ENCODE peak calls at places on chromosomes 12 and 14, in five cellular contexts. One of them, this sample, is unnamed.

GRCh38 chr14:99346470-99347080 is 74.6 kb upstream of the BCL11B start:
- DNase-seq in ELF-1: no peak
- DNase-seq in AG04450: no peak
- DNase-seq in stimulated activated CD8-positive, alpha-beta memory T cell treated with anti-CD3 and anti-CD28 coated beads, Interleukin-4, amount 100 ng/mL, for 48 hours: no peak
- DNase-seq in foreskin fibroblast: no peak
- DNase-seq in this sample: no peak

GRCh38 chr12:95182868-95183415 is 34.3 kb downstream of the FGD6 start:
- DNase-seq in ELF-1: no peak
- DNase-seq in AG04450: no peak
- DNase-seq in stimulated activated CD8-positive, alpha-beta memory T cell treated with anti-CD3 and anti-CD28 coated beads, Interleukin-4, amount 100 ng/mL, for 48 hours: no peak
- DNase-seq in foreskin fibroblast: peak
- DNase-seq in this sample: no peak

GRCh38 chr12:52847335-52848102 is 1.3 kb downstream of the KRT78 start:
- DNase-seq in ELF-1: no peak
- DNase-seq in AG04450: no peak
- DNase-seq in stimulated activated CD8-positive, alpha-beta memory T cell treated with anti-CD3 and anti-CD28 coated beads, Interleukin-4, amount 100 ng/mL, for 48 hours: no peak
- DNase-seq in foreskin fibroblast: no peak
- DNase-seq in this sample: no peak

GRCh38 chr12:110179291-110179690 is 55.1 kb downstream of the IFT81 start:
- DNase-seq in ELF-1: no peak
- DNase-seq in AG04450: no peak
- DNase-seq in stimulated activated CD8-positive, alpha-beta memory T cell treated with anti-CD3 and anti-CD28 coated beads, Interleukin-4, amount 100 ng/mL, for 48 hours: no peak
- DNase-seq in foreskin fibroblast: peak
- DNase-seq in this sample: no peak

GRCh38 chr14:32513571-32514009 is 184.5 kb downstream of the AKAP6 start:
- DNase-seq in ELF-1: no peak
- DNase-seq in AG04450: no peak
- DNase-seq in stimulated activated CD8-positive, alpha-beta memory T cell treated with anti-CD3 and anti-CD28 coated beads, Interleukin-4, amount 100 ng/mL, for 48 hours: no peak
- DNase-seq in foreskin fibroblast: no peak
- DNase-seq in this sample: no peak

GRCh38 chr14:59428581-59429012 is 36.6 kb downstream of the GPR135 start:
- DNase-seq in ELF-1: no peak
- DNase-seq in AG04450: peak
- DNase-seq in stimulated activated CD8-positive, alpha-beta memory T cell treated with anti-CD3 and anti-CD28 coated beads, Interleukin-4, amount 100 ng/mL, for 48 hours: no peak
- DNase-seq in foreskin fibroblast: peak
- DNase-seq in this sample: no peak

GRCh38 chr14:28264306-28264705 is 502.3 kb upstream of the FOXG1 start:
- DNase-seq in ELF-1: peak
- DNase-seq in AG04450: no peak
- DNase-seq in stimulated activated CD8-positive, alpha-beta memory T cell treated with anti-CD3 and anti-CD28 coated beads, Interleukin-4, amount 100 ng/mL, for 48 hours: no peak
- DNase-seq in foreskin fibroblast: no peak
- DNase-seq in this sample: no peak

GRCh38 chr14:55512421-55512820 is 67.6 kb upstream of the KTN1 start:
- DNase-seq in ELF-1: no peak
- DNase-seq in AG04450: no peak
- DNase-seq in stimulated activated CD8-positive, alpha-beta memory T cell treated with anti-CD3 and anti-CD28 coated beads, Interleukin-4, amount 100 ng/mL, for 48 hours: no peak
- DNase-seq in foreskin fibroblast: peak
- DNase-seq in this sample: no peak

GRCh38 chr14:95038521-95039250 is 118.6 kb downstream of the DICER1 start:
- DNase-seq in ELF-1: no peak
- DNase-seq in AG04450: no peak
- DNase-seq in stimulated activated CD8-positive, alpha-beta memory T cell treated with anti-CD3 and anti-CD28 coated beads, Interleukin-4, amount 100 ng/mL, for 48 hours: peak
- DNase-seq in foreskin fibroblast: no peak
- DNase-seq in this sample: no peak

GRCh38 chr12:56338643-56339422 is at the start of gene IL23A:
- DNase-seq in ELF-1: peak
- DNase-seq in AG04450: no peak
- DNase-seq in stimulated activated CD8-positive, alpha-beta memory T cell treated with anti-CD3 and anti-CD28 coated beads, Interleukin-4, amount 100 ng/mL, for 48 hours: peak
- DNase-seq in foreskin fibroblast: no peak
- DNase-seq in this sample: peak

GRCh38 chr12:53838978-53839377 is 87.2 kb upstream of the CISTR start:
- DNase-seq in ELF-1: no peak
- DNase-seq in AG04450: no peak
- DNase-seq in stimulated activated CD8-positive, alpha-beta memory T cell treated with anti-CD3 and anti-CD28 coated beads, Interleukin-4, amount 100 ng/mL, for 48 hours: no peak
- DNase-seq in foreskin fibroblast: no peak
- DNase-seq in this sample: no peak

GRCh38 chr14:76810953-76811400 is 1.7 kb downstream of the ANGEL1 start:
- DNase-seq in ELF-1: peak
- DNase-seq in AG04450: no peak
- DNase-seq in stimulated activated CD8-positive, alpha-beta memory T cell treated with anti-CD3 and anti-CD28 coated beads, Interleukin-4, amount 100 ng/mL, for 48 hours: no peak
- DNase-seq in foreskin fibroblast: peak
- DNase-seq in this sample: no peak

GRCh38 chr14:104479901-104480300 is 99.7 kb upstream of the C14orf180 start:
- DNase-seq in ELF-1: no peak
- DNase-seq in AG04450: no peak
- DNase-seq in stimulated activated CD8-positive, alpha-beta memory T cell treated with anti-CD3 and anti-CD28 coated beads, Interleukin-4, amount 100 ng/mL, for 48 hours: no peak
- DNase-seq in foreskin fibroblast: no peak
- DNase-seq in this sample: no peak

GRCh38 chr14:75335588-75335987 is 57.0 kb downstream of the FOS start:
- DNase-seq in ELF-1: no peak
- DNase-seq in AG04450: no peak
- DNase-seq in stimulated activated CD8-positive, alpha-beta memory T cell treated with anti-CD3 and anti-CD28 coated beads, Interleukin-4, amount 100 ng/mL, for 48 hours: no peak
- DNase-seq in foreskin fibroblast: no peak
- DNase-seq in this sample: no peak

GRCh38 chr12:83145325-83145724 is 458.6 kb downstream of the TMTC2 start:
- DNase-seq in ELF-1: no peak
- DNase-seq in AG04450: no peak
- DNase-seq in stimulated activated CD8-positive, alpha-beta memory T cell treated with anti-CD3 and anti-CD28 coated beads, Interleukin-4, amount 100 ng/mL, for 48 hours: no peak
- DNase-seq in foreskin fibroblast: no peak
- DNase-seq in this sample: no peak

GRCh38 chr12:23488130-23488529 is 461.3 kb downstream of the SOX5 start:
- DNase-seq in ELF-1: no peak
- DNase-seq in AG04450: no peak
- DNase-seq in stimulated activated CD8-positive, alpha-beta memory T cell treated with anti-CD3 and anti-CD28 coated beads, Interleukin-4, amount 100 ng/mL, for 48 hours: no peak
- DNase-seq in foreskin fibroblast: no peak
- DNase-seq in this sample: no peak

GRCh38 chr14:105248368-105249174 is at the start of gene BTBD6:
- DNase-seq in ELF-1: no peak
- DNase-seq in AG04450: peak
- DNase-seq in stimulated activated CD8-positive, alpha-beta memory T cell treated with anti-CD3 and anti-CD28 coated beads, Interleukin-4, amount 100 ng/mL, for 48 hours: peak
- DNase-seq in foreskin fibroblast: peak
- DNase-seq in this sample: peak

GRCh38 chr12:55955800-55956508 is 9.9 kb downstream of the PMEL start:
- DNase-seq in ELF-1: peak
- DNase-seq in AG04450: no peak
- DNase-seq in stimulated activated CD8-positive, alpha-beta memory T cell treated with anti-CD3 and anti-CD28 coated beads, Interleukin-4, amount 100 ng/mL, for 48 hours: peak
- DNase-seq in foreskin fibroblast: peak
- DNase-seq in this sample: peak

GRCh38 chr12:3055712-3056467 is 21.3 kb upstream of the TSPAN9 start:
- DNase-seq in ELF-1: peak
- DNase-seq in AG04450: no peak
- DNase-seq in stimulated activated CD8-positive, alpha-beta memory T cell treated with anti-CD3 and anti-CD28 coated beads, Interleukin-4, amount 100 ng/mL, for 48 hours: no peak
- DNase-seq in foreskin fibroblast: no peak
- DNase-seq in this sample: no peak

GRCh38 chr14:57871487-57872080 is 5.7 kb upstream of the SLC35F4 start:
- DNase-seq in ELF-1: peak
- DNase-seq in AG04450: peak
- DNase-seq in stimulated activated CD8-positive, alpha-beta memory T cell treated with anti-CD3 and anti-CD28 coated beads, Interleukin-4, amount 100 ng/mL, for 48 hours: peak
- DNase-seq in foreskin fibroblast: peak
- DNase-seq in this sample: no peak

GRCh38 chr12:62001424-62001823 is 258.8 kb upstream of the USP15 start:
- DNase-seq in ELF-1: no peak
- DNase-seq in AG04450: no peak
- DNase-seq in stimulated activated CD8-positive, alpha-beta memory T cell treated with anti-CD3 and anti-CD28 coated beads, Interleukin-4, amount 100 ng/mL, for 48 hours: no peak
- DNase-seq in foreskin fibroblast: no peak
- DNase-seq in this sample: no peak

GRCh38 chr12:46472893-46473633 is 100.5 kb upstream of the SLC38A2 start:
- DNase-seq in ELF-1: no peak
- DNase-seq in AG04450: no peak
- DNase-seq in stimulated activated CD8-positive, alpha-beta memory T cell treated with anti-CD3 and anti-CD28 coated beads, Interleukin-4, amount 100 ng/mL, for 48 hours: no peak
- DNase-seq in foreskin fibroblast: peak
- DNase-seq in this sample: no peak

GRCh38 chr12:57223191-57224165 is 6.0 kb upstream of the SHMT2 start:
- DNase-seq in ELF-1: no peak
- DNase-seq in AG04450: no peak
- DNase-seq in stimulated activated CD8-positive, alpha-beta memory T cell treated with anti-CD3 and anti-CD28 coated beads, Interleukin-4, amount 100 ng/mL, for 48 hours: peak
- DNase-seq in foreskin fibroblast: no peak
- DNase-seq in this sample: no peak

GRCh38 chr14:55867726-55868125 is 250.5 kb upstream of the PELI2 start:
- DNase-seq in ELF-1: no peak
- DNase-seq in AG04450: no peak
- DNase-seq in stimulated activated CD8-positive, alpha-beta memory T cell treated with anti-CD3 and anti-CD28 coated beads, Interleukin-4, amount 100 ng/mL, for 48 hours: no peak
- DNase-seq in foreskin fibroblast: peak
- DNase-seq in this sample: no peak

GRCh38 chr12:131034631-131035267 is 81.0 kb downstream of the ADGRD1 start:
- DNase-seq in ELF-1: no peak
- DNase-seq in AG04450: no peak
- DNase-seq in stimulated activated CD8-positive, alpha-beta memory T cell treated with anti-CD3 and anti-CD28 coated beads, Interleukin-4, amount 100 ng/mL, for 48 hours: no peak
- DNase-seq in foreskin fibroblast: no peak
- DNase-seq in this sample: no peak

GRCh38 chr12:109422251-109422650 is 54.8 kb downstream of the KCTD10 start:
- DNase-seq in ELF-1: no peak
- DNase-seq in AG04450: no peak
- DNase-seq in stimulated activated CD8-positive, alpha-beta memory T cell treated with anti-CD3 and anti-CD28 coated beads, Interleukin-4, amount 100 ng/mL, for 48 hours: no peak
- DNase-seq in foreskin fibroblast: no peak
- DNase-seq in this sample: no peak

GRCh38 chr14:96173646-96174475 is 30.8 kb upstream of the BDKRB2 start:
- DNase-seq in ELF-1: peak
- DNase-seq in AG04450: no peak
- DNase-seq in stimulated activated CD8-positive, alpha-beta memory T cell treated with anti-CD3 and anti-CD28 coated beads, Interleukin-4, amount 100 ng/mL, for 48 hours: no peak
- DNase-seq in foreskin fibroblast: no peak
- DNase-seq in this sample: no peak

GRCh38 chr14:53183611-53184010 is 30.5 kb upstream of the DDHD1 start:
- DNase-seq in ELF-1: peak
- DNase-seq in AG04450: no peak
- DNase-seq in stimulated activated CD8-positive, alpha-beta memory T cell treated with anti-CD3 and anti-CD28 coated beads, Interleukin-4, amount 100 ng/mL, for 48 hours: no peak
- DNase-seq in foreskin fibroblast: no peak
- DNase-seq in this sample: no peak

GRCh38 chr14:105739331-105740102 is 213.1 kb downstream of the TMEM121 start:
- DNase-seq in ELF-1: no peak
- DNase-seq in AG04450: no peak
- DNase-seq in stimulated activated CD8-positive, alpha-beta memory T cell treated with anti-CD3 and anti-CD28 coated beads, Interleukin-4, amount 100 ng/mL, for 48 hours: no peak
- DNase-seq in foreskin fibroblast: no peak
- DNase-seq in this sample: no peak

GRCh38 chr12:114580306-114580705 is 103.7 kb downstream of the TBX3 start:
- DNase-seq in ELF-1: no peak
- DNase-seq in AG04450: no peak
- DNase-seq in stimulated activated CD8-positive, alpha-beta memory T cell treated with anti-CD3 and anti-CD28 coated beads, Interleukin-4, amount 100 ng/mL, for 48 hours: no peak
- DNase-seq in foreskin fibroblast: no peak
- DNase-seq in this sample: no peak

GRCh38 chr14:56333361-56334279 is 215.4 kb downstream of the PELI2 start:
- DNase-seq in ELF-1: peak
- DNase-seq in AG04450: peak
- DNase-seq in stimulated activated CD8-positive, alpha-beta memory T cell treated with anti-CD3 and anti-CD28 coated beads, Interleukin-4, amount 100 ng/mL, for 48 hours: no peak
- DNase-seq in foreskin fibroblast: peak
- DNase-seq in this sample: no peak

GRCh38 chr12:39692258-39692853 is 72.8 kb upstream of the ABCD2 start:
- DNase-seq in ELF-1: no peak
- DNase-seq in AG04450: no peak
- DNase-seq in stimulated activated CD8-positive, alpha-beta memory T cell treated with anti-CD3 and anti-CD28 coated beads, Interleukin-4, amount 100 ng/mL, for 48 hours: no peak
- DNase-seq in foreskin fibroblast: no peak
- DNase-seq in this sample: no peak

GRCh38 chr14:82905762-82906161 is 1372.1 kb upstream of the SEL1L start:
- DNase-seq in ELF-1: no peak
- DNase-seq in AG04450: no peak
- DNase-seq in stimulated activated CD8-positive, alpha-beta memory T cell treated with anti-CD3 and anti-CD28 coated beads, Interleukin-4, amount 100 ng/mL, for 48 hours: no peak
- DNase-seq in foreskin fibroblast: no peak
- DNase-seq in this sample: no peak

GRCh38 chr12:57454566-57455373 is at the start of gene INHBE:
- DNase-seq in ELF-1: peak
- DNase-seq in AG04450: peak
- DNase-seq in stimulated activated CD8-positive, alpha-beta memory T cell treated with anti-CD3 and anti-CD28 coated beads, Interleukin-4, amount 100 ng/mL, for 48 hours: peak
- DNase-seq in foreskin fibroblast: peak
- DNase-seq in this sample: no peak

GRCh38 chr14:103451401-103451800 is 66.2 kb downstream of the MARK3 start:
- DNase-seq in ELF-1: no peak
- DNase-seq in AG04450: no peak
- DNase-seq in stimulated activated CD8-positive, alpha-beta memory T cell treated with anti-CD3 and anti-CD28 coated beads, Interleukin-4, amount 100 ng/mL, for 48 hours: no peak
- DNase-seq in foreskin fibroblast: no peak
- DNase-seq in this sample: no peak

GRCh38 chr12:7439579-7440505 is 4.1 kb downstream of the CD163L1 start:
- DNase-seq in ELF-1: peak
- DNase-seq in AG04450: peak
- DNase-seq in stimulated activated CD8-positive, alpha-beta memory T cell treated with anti-CD3 and anti-CD28 coated beads, Interleukin-4, amount 100 ng/mL, for 48 hours: peak
- DNase-seq in foreskin fibroblast: peak
- DNase-seq in this sample: peak

GRCh38 chr12:131711551-131712205 is 788 bp downstream of the SFSWAP start:
- DNase-seq in ELF-1: peak
- DNase-seq in AG04450: no peak
- DNase-seq in stimulated activated CD8-positive, alpha-beta memory T cell treated with anti-CD3 and anti-CD28 coated beads, Interleukin-4, amount 100 ng/mL, for 48 hours: no peak
- DNase-seq in foreskin fibroblast: no peak
- DNase-seq in this sample: no peak

GRCh38 chr12:74449872-74450271 is 87.8 kb upstream of the ATXN7L3B start:
- DNase-seq in ELF-1: no peak
- DNase-seq in AG04450: no peak
- DNase-seq in stimulated activated CD8-positive, alpha-beta memory T cell treated with anti-CD3 and anti-CD28 coated beads, Interleukin-4, amount 100 ng/mL, for 48 hours: no peak
- DNase-seq in foreskin fibroblast: no peak
- DNase-seq in this sample: no peak

GRCh38 chr14:35401853-35402252 is 2.7 kb downstream of the NFKBIA start:
- DNase-seq in ELF-1: no peak
- DNase-seq in AG04450: no peak
- DNase-seq in stimulated activated CD8-positive, alpha-beta memory T cell treated with anti-CD3 and anti-CD28 coated beads, Interleukin-4, amount 100 ng/mL, for 48 hours: no peak
- DNase-seq in foreskin fibroblast: no peak
- DNase-seq in this sample: no peak

This sample was measured in stimulated activated naive CD4-positive, alpha-beta T cell treated with Interleukin-2 at 50 U/mL for 16 hours.